ENCODE peak calls at places on chromosomes 6 and 20, in eight cellular contexts. One of them, this sample, is unnamed.

GRCh38 chr6:63448229-63448628 is 124.1 kb upstream of the LOC128125822 start:
- DNase-seq in heart right ventricle: no peak
- DNase-seq in lower lobe of right lung: no peak
- DNase-seq in IMR-90: no peak
- DNase-seq in hepatocyte: no peak
- DNase-seq in left ventricle myocardium inferior: no peak
- DNase-seq in heart left ventricle: no peak
- DNase-seq in CD8-positive, alpha-beta T cell: no peak
- DNase-seq in this sample: no peak

GRCh38 chr6:15870354-15871043 is 207.7 kb upstream of the DTNBP1 start:
- DNase-seq in heart right ventricle: no peak
- DNase-seq in lower lobe of right lung: no peak
- DNase-seq in IMR-90: no peak
- DNase-seq in hepatocyte: no peak
- DNase-seq in left ventricle myocardium inferior: no peak
- DNase-seq in heart left ventricle: no peak
- DNase-seq in CD8-positive, alpha-beta T cell: no peak
- DNase-seq in this sample: peak

GRCh38 chr6:16635810-16636602 is 125.3 kb downstream of the ATXN1 start:
- DNase-seq in heart right ventricle: no peak
- DNase-seq in lower lobe of right lung: no peak
- DNase-seq in IMR-90: peak
- DNase-seq in hepatocyte: no peak
- DNase-seq in left ventricle myocardium inferior: no peak
- DNase-seq in heart left ventricle: no peak
- DNase-seq in CD8-positive, alpha-beta T cell: no peak
- DNase-seq in this sample: no peak

GRCh38 chr6:25017932-25018581 is 82.3 kb upstream of the RIPOR2 start:
- DNase-seq in heart right ventricle: peak
- DNase-seq in lower lobe of right lung: peak
- DNase-seq in IMR-90: peak
- DNase-seq in hepatocyte: peak
- DNase-seq in left ventricle myocardium inferior: peak
- DNase-seq in heart left ventricle: no peak
- DNase-seq in CD8-positive, alpha-beta T cell: peak
- DNase-seq in this sample: peak

GRCh38 chr20:46113071-46113470 is 5.0 kb upstream of the CD40 start:
- DNase-seq in heart right ventricle: no peak
- DNase-seq in lower lobe of right lung: no peak
- DNase-seq in IMR-90: no peak
- DNase-seq in hepatocyte: no peak
- DNase-seq in left ventricle myocardium inferior: no peak
- DNase-seq in heart left ventricle: no peak
- DNase-seq in CD8-positive, alpha-beta T cell: no peak
- DNase-seq in this sample: no peak

GRCh38 chr20:58700121-58700780 is 7.7 kb downstream of the NPEPL1 start:
- DNase-seq in heart right ventricle: no peak
- DNase-seq in lower lobe of right lung: no peak
- DNase-seq in IMR-90: peak
- DNase-seq in hepatocyte: peak
- DNase-seq in left ventricle myocardium inferior: peak
- DNase-seq in heart left ventricle: peak
- DNase-seq in CD8-positive, alpha-beta T cell: no peak
- DNase-seq in this sample: no peak

GRCh38 chr20:47551240-47551639 is 49.6 kb downstream of the NCOA3 start:
- DNase-seq in heart right ventricle: no peak
- DNase-seq in lower lobe of right lung: no peak
- DNase-seq in IMR-90: no peak
- DNase-seq in hepatocyte: no peak
- DNase-seq in left ventricle myocardium inferior: no peak
- DNase-seq in heart left ventricle: no peak
- DNase-seq in CD8-positive, alpha-beta T cell: no peak
- DNase-seq in this sample: no peak

GRCh38 chr6:149140910-149141290 is 176.6 kb upstream of the TAB2 start:
- DNase-seq in heart right ventricle: no peak
- DNase-seq in lower lobe of right lung: no peak
- DNase-seq in IMR-90: no peak
- DNase-seq in hepatocyte: no peak
- DNase-seq in left ventricle myocardium inferior: no peak
- DNase-seq in heart left ventricle: no peak
- DNase-seq in CD8-positive, alpha-beta T cell: no peak
- DNase-seq in this sample: no peak

GRCh38 chr20:14245368-14245970 is 91.9 kb downstream of the FLRT3 start:
- DNase-seq in heart right ventricle: no peak
- DNase-seq in lower lobe of right lung: no peak
- DNase-seq in IMR-90: peak
- DNase-seq in hepatocyte: peak
- DNase-seq in left ventricle myocardium inferior: no peak
- DNase-seq in heart left ventricle: no peak
- DNase-seq in CD8-positive, alpha-beta T cell: no peak
- DNase-seq in this sample: no peak

GRCh38 chr6:43803055-43803782 is 33.2 kb downstream of the VEGFA start:
- DNase-seq in heart right ventricle: peak
- DNase-seq in lower lobe of right lung: no peak
- DNase-seq in IMR-90: no peak
- DNase-seq in hepatocyte: no peak
- DNase-seq in left ventricle myocardium inferior: peak
- DNase-seq in heart left ventricle: no peak
- DNase-seq in CD8-positive, alpha-beta T cell: no peak
- DNase-seq in this sample: no peak

GRCh38 chr6:43801489-43802181 is 31.6 kb downstream of the VEGFA start:
- DNase-seq in heart right ventricle: no peak
- DNase-seq in lower lobe of right lung: no peak
- DNase-seq in IMR-90: no peak
- DNase-seq in hepatocyte: no peak
- DNase-seq in left ventricle myocardium inferior: no peak
- DNase-seq in heart left ventricle: no peak
- DNase-seq in CD8-positive, alpha-beta T cell: no peak
- DNase-seq in this sample: no peak

GRCh38 chr6:43799671-43800623 is 29.9 kb downstream of the VEGFA start:
- DNase-seq in heart right ventricle: no peak
- DNase-seq in lower lobe of right lung: no peak
- DNase-seq in IMR-90: no peak
- DNase-seq in hepatocyte: no peak
- DNase-seq in left ventricle myocardium inferior: no peak
- DNase-seq in heart left ventricle: no peak
- DNase-seq in CD8-positive, alpha-beta T cell: no peak
- DNase-seq in this sample: no peak

GRCh38 chr6:43798688-43799444 is 28.9 kb downstream of the VEGFA start:
- DNase-seq in heart right ventricle: peak
- DNase-seq in lower lobe of right lung: peak
- DNase-seq in IMR-90: peak
- DNase-seq in hepatocyte: peak
- DNase-seq in left ventricle myocardium inferior: peak
- DNase-seq in heart left ventricle: peak
- DNase-seq in CD8-positive, alpha-beta T cell: no peak
- DNase-seq in this sample: no peak

GRCh38 chr6:43800746-43801488 is 30.9 kb downstream of the VEGFA start:
- DNase-seq in heart right ventricle: no peak
- DNase-seq in lower lobe of right lung: no peak
- DNase-seq in IMR-90: no peak
- DNase-seq in hepatocyte: no peak
- DNase-seq in left ventricle myocardium inferior: no peak
- DNase-seq in heart left ventricle: no peak
- DNase-seq in CD8-positive, alpha-beta T cell: no peak
- DNase-seq in this sample: no peak
- TF ChIP-seq CTCF in heart right ventricle: no peak
- TF ChIP-seq CTCF in lower lobe of right lung: no peak
- TF ChIP-seq CTCF in IMR-90: no peak
- TF ChIP-seq CTCF in hepatocyte: no peak
- TF ChIP-seq CTCF in left ventricle myocardium inferior: no peak
- TF ChIP-seq CTCF in heart left ventricle: no peak
- TF ChIP-seq CTCF in CD8-positive, alpha-beta T cell: no peak
- TF ChIP-seq CTCF in this sample: no peak

GRCh38 chr6:35489995-35490791 is 6.7 kb downstream of the TEAD3 start:
- DNase-seq in heart right ventricle: peak
- DNase-seq in lower lobe of right lung: peak
- DNase-seq in IMR-90: peak
- DNase-seq in hepatocyte: peak
- DNase-seq in left ventricle myocardium inferior: peak
- DNase-seq in heart left ventricle: peak
- DNase-seq in CD8-positive, alpha-beta T cell: no peak
- DNase-seq in this sample: peak

GRCh38 chr6:35493307-35493983 is 3.4 kb downstream of the TEAD3 start:
- DNase-seq in heart right ventricle: no peak
- DNase-seq in lower lobe of right lung: no peak
- DNase-seq in IMR-90: no peak
- DNase-seq in hepatocyte: no peak
- DNase-seq in left ventricle myocardium inferior: peak
- DNase-seq in heart left ventricle: peak
- DNase-seq in CD8-positive, alpha-beta T cell: no peak
- DNase-seq in this sample: no peak

GRCh38 chr6:35492664-35493284 is 4.1 kb downstream of the TEAD3 start:
- DNase-seq in heart right ventricle: no peak
- DNase-seq in lower lobe of right lung: no peak
- DNase-seq in IMR-90: no peak
- DNase-seq in hepatocyte: no peak
- DNase-seq in left ventricle myocardium inferior: peak
- DNase-seq in heart left ventricle: peak
- DNase-seq in CD8-positive, alpha-beta T cell: no peak
- DNase-seq in this sample: no peak

GRCh38 chr6:35490821-35491557 is 5.9 kb downstream of the TEAD3 start:
- DNase-seq in heart right ventricle: no peak
- DNase-seq in lower lobe of right lung: no peak
- DNase-seq in IMR-90: no peak
- DNase-seq in hepatocyte: no peak
- DNase-seq in left ventricle myocardium inferior: no peak
- DNase-seq in heart left ventricle: no peak
- DNase-seq in CD8-positive, alpha-beta T cell: no peak
- DNase-seq in this sample: no peak

DNA sequence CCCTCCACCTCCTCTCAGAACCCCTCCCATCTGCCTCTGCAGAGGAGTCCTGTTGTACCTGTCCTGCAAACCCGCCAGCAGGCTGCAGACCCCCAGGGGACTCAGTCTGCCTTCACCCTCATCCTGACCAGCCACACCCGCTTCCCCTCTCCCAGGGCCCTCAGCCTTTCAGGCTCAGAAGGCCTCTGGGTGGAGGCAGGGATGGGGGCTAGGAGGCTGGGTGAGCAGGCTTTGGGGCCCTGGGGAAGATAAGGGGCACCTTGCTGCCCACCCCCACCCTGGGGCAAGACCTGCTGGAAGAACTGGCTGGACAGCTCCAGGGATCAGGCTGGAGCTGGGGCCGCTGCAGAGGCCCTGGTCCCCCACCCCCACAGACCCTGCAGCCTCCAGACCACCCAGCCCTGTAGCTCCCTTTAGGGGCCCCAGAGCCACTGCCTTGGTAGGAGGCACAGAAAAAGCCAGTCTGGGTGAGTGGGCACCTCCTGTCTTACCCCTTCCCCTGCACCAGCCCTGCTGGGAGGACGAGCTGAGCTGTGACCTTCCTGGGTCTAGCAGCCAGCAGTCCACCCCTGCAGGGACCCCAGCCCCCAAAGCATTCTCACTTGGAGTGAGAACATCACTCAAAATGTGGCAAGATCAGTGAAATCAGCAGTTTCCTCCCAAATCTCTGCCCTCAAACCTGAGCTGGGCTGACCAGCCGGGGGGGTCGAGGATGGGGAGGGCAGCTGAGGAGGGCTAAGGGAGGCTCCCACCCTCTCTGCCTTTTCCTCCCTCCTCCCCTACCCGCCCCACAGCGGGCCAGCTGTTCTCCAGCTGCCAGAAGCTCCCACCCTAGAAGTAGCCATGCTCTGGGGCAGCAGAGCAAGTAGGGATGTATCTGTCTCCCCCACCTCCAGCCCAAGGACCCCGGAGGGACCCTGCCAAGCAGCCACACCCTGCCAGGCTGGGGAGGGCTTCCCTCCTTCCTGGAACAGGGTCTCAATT is 5.0 kb downstream of the TEAD3 start:
- DNase-seq in heart right ventricle: no peak
- DNase-seq in lower lobe of right lung: no peak
- DNase-seq in IMR-90: no peak
- DNase-seq in hepatocyte: peak
- DNase-seq in left ventricle myocardium inferior: peak
- DNase-seq in heart left ventricle: peak
- DNase-seq in CD8-positive, alpha-beta T cell: no peak
- DNase-seq in this sample: no peak
- H3K27ac ChIP-seq in heart right ventricle: no peak
- H3K27ac ChIP-seq in lower lobe of right lung: no peak
- H3K27ac ChIP-seq in IMR-90: peak
- H3K27ac ChIP-seq in hepatocyte: peak
- H3K27ac ChIP-seq in left ventricle myocardium inferior: peak
- H3K27ac ChIP-seq in heart left ventricle: no peak
- H3K27ac ChIP-seq in CD8-positive, alpha-beta T cell: no peak
- H3K27ac ChIP-seq in this sample: peak

DNA sequence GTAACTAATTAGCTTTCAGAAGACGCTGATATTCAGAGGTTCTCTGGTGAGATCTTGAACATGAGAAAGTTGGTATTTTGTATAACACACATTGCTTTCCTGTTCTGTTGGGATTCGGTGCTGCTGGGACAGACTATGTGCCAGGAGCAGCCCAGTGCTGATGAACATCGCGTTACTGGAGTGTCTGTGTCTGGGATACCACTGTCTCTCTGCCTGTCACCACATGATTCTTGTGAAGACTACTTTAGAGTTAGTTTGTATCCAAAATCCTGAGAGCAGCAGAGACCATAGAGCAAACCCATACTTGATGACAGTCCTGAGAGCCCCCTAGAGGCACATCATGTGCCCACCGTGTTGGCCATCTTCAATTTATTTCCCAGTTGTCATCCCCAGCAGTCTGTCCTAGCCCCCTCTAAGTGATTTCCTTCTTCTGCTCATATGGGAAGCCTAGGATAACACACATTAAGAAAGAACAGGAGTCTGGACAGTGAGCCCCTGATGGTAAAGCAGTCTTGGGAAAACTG is 41.8 kb upstream of the TINAG start:
- DNase-seq in heart right ventricle: no peak
- DNase-seq in lower lobe of right lung: no peak
- DNase-seq in IMR-90: no peak
- DNase-seq in hepatocyte: no peak
- DNase-seq in left ventricle myocardium inferior: no peak
- DNase-seq in heart left ventricle: no peak
- DNase-seq in CD8-positive, alpha-beta T cell: no peak
- DNase-seq in this sample: no peak
- TF ChIP-seq CTCF in heart right ventricle: no peak
- TF ChIP-seq CTCF in lower lobe of right lung: no peak
- TF ChIP-seq CTCF in IMR-90: no peak
- TF ChIP-seq CTCF in hepatocyte: no peak
- TF ChIP-seq CTCF in left ventricle myocardium inferior: no peak
- TF ChIP-seq CTCF in heart left ventricle: no peak
- TF ChIP-seq CTCF in CD8-positive, alpha-beta T cell: no peak
- TF ChIP-seq CTCF in this sample: no peak

DNA sequence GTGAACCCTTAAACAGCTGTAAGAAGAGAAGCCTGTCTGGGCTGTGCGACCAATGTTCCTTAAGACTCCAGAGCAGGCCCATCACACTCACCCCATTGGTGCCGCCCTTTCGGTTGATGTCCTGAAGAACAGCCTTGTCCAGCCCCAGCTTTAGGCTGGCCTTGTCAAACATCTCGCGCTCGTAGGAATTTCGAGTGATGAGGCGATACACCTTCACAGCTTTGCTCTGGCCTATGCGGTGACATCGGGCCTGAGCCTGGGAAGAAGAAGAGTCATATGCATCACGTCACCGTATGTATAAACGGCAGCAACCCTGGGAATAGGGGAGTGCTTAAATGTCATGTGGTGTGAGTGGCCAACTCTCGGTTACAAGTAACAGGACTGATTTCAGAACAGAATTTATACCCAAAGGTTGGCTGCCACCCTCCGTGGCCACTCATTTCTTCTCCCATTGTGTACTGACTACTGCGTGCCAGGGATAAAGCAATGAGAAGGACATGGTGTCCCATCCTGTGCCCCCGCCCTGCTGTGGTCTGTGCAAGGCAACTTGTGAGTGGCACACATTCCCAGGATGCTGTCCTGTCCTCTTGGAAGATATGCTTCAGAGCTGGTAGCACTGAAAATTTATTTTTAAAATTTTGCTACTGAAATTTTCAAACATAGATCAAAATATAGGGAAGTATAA is 90.7 kb upstream of the EMILIN3 start:
- DNase-seq in heart right ventricle: no peak
- DNase-seq in lower lobe of right lung: no peak
- DNase-seq in IMR-90: no peak
- DNase-seq in hepatocyte: no peak
- DNase-seq in left ventricle myocardium inferior: no peak
- DNase-seq in heart left ventricle: no peak
- DNase-seq in CD8-positive, alpha-beta T cell: no peak
- DNase-seq in this sample: no peak
- H3K27ac ChIP-seq in heart right ventricle: no peak
- H3K27ac ChIP-seq in lower lobe of right lung: no peak
- H3K27ac ChIP-seq in IMR-90: peak
- H3K27ac ChIP-seq in hepatocyte: no peak
- H3K27ac ChIP-seq in left ventricle myocardium inferior: no peak
- H3K27ac ChIP-seq in heart left ventricle: no peak
- H3K27ac ChIP-seq in CD8-positive, alpha-beta T cell: no peak
- H3K27ac ChIP-seq in this sample: no peak